ENCODE peak calls at places on chromosome 3, in five cellular contexts. N is sigmoid colon, G is ovary, V is H1, H is A549. I is an unnamed sample.

GRCh38 chr3:58608648-58609047 is 31.5 kb upstream of the FAM107A start:
- DNase-seq in N (no peak), G (no peak), V (no peak), H (no peak), I (no peak)

GRCh38 chr3:164791263-164791662 is 287.0 kb downstream of the SI start:
- DNase-seq in N (no peak), G (no peak), V (no peak), H (no peak), I (no peak)

GRCh38 chr3:14131134-14131533 is 6.3 kb downstream of the TMEM43 start:
- DNase-seq in N (no peak), G (no peak), V (no peak), H (no peak), I (no peak)

GRCh38 chr3:138678086-138678485 is 69.5 kb downstream of the FAIM start:
- DNase-seq in N (no peak), G (no peak), V (no peak), H (no peak), I (no peak)

GRCh38 chr3:108590443-108590842 is 921 bp downstream of the DZIP3 start:
- DNase-seq in N (no peak), G (no peak), V (no peak), H (no peak), I (no peak)

GRCh38 chr3:9704343-9705322 is 1.0 kb downstream of the CPNE9 start:
- DNase-seq in N (no peak), G (no peak), V (peak; percentile 90), H (peak; percentile 53), I (no peak)

GRCh38 chr3:41701196-41701698 is 260.7 kb downstream of the ULK4 start:
- DNase-seq in N (no peak), G (no peak), V (no peak), H (no peak), I (no peak)

GRCh38 chr3:138408751-138409161 is 25.7 kb upstream of the ESYT3 start:
- DNase-seq in N (no peak), G (no peak), V (no peak), H (no peak), I (no peak)

GRCh38 chr3:58160399-58160798 is 50.4 kb downstream of the DNASE1L3 start:
- DNase-seq in N (no peak), G (no peak), V (no peak), H (no peak), I (no peak)

GRCh38 chr3:58642846-58643245 is 23.7 kb downstream of the FAM3D start:
- DNase-seq in N (no peak), G (no peak), V (no peak), H (no peak), I (no peak)

GRCh38 chr3:182118081-182118480 is 406.4 kb downstream of the SOX2 start:
- DNase-seq in N (no peak), G (no peak), V (no peak), H (no peak), I (no peak)

GRCh38 chr3:63343674-63344073 is 65.6 kb downstream of the SYNPR start:
- DNase-seq in N (peak; percentile 89), G (peak; percentile 69), V (peak; percentile 60), H (peak; percentile 40), I (peak; percentile 85)

GRCh38 chr3:128395500-128396125 is 71.1 kb downstream of the DNAJB8 start:
- DNase-seq in N (no peak), G (peak; percentile 41), V (no peak), H (no peak), I (no peak)

GRCh38 chr3:171026584-171027293 is at the start of gene SLC2A2:
- DNase-seq in N (no peak), G (no peak), V (no peak), H (no peak), I (no peak)

GRCh38 chr3:126474498-126475410 is 937 bp downstream of the ZXDC start:
- DNase-seq in N (peak; percentile 77), G (peak; percentile 47), V (no peak), H (peak; percentile 57), I (no peak)

GRCh38 chr3:122132949-122133540 is 50.4 kb upstream of the CASR start:
- DNase-seq in N (no peak), G (no peak), V (no peak), H (no peak), I (no peak)

GRCh38 chr3:10950476-10951294 is 41.9 kb upstream of the SLC6A1 start:
- DNase-seq in N (no peak), G (peak; percentile 52), V (no peak), H (peak; percentile 53), I (no peak)

GRCh38 chr3:53195602-53196574 is 34.9 kb downstream of the PRKCD start:
- DNase-seq in N (no peak), G (peak; percentile 55), V (no peak), H (peak; percentile 54), I (no peak)

GRCh38 chr3:71585891-71586809 is 2.6 kb upstream of the FOXP1 start:
- DNase-seq in N (no peak), G (peak; percentile 27), V (no peak), H (peak; percentile 46), I (no peak)

GRCh38 chr3:101011086-101011485 is 17.9 kb upstream of the ABI3BP start:
- DNase-seq in N (no peak), G (no peak), V (no peak), H (no peak), I (no peak)

GRCh38 chr3:79361748-79362378 is 405.9 kb downstream of the ROBO1 start:
- DNase-seq in N (no peak), G (no peak), V (no peak), H (peak; percentile 42), I (no peak)

GRCh38 chr3:192879346-192880031 is 38.2 kb downstream of the MB21D2 start:
- DNase-seq in N (no peak), G (peak; percentile 31), V (peak; percentile 78), H (peak; percentile 87), I (no peak)

GRCh38 chr3:183988216-183988790 is 29.4 kb downstream of the ABCC5 start:
- DNase-seq in N (no peak), G (no peak), V (no peak), H (no peak), I (no peak)

GRCh38 chr3:82329300-82329699 is 567.9 kb upstream of the GBE1 start:
- DNase-seq in N (no peak), G (no peak), V (no peak), H (no peak), I (no peak)

GRCh38 chr3:193869221-193870201 is 266.4 kb upstream of the HES1 start:
- DNase-seq in N (peak; percentile 73), G (peak; percentile 24), V (peak; percentile 81), H (peak; percentile 52), I (no peak)

GRCh38 chr3:185726254-185726967 is 98.4 kb downstream of the IGF2BP2 start:
- DNase-seq in N (no peak), G (no peak), V (no peak), H (no peak), I (no peak)

GRCh38 chr3:185728630-185729334 is 96.1 kb downstream of the IGF2BP2 start:
- DNase-seq in N (no peak), G (no peak), V (no peak), H (peak; percentile 12), I (no peak)

GRCh38 chr3:185730550-185730949 is 94.3 kb downstream of the IGF2BP2 start:
- DNase-seq in N (no peak), G (no peak), V (no peak), H (no peak), I (no peak)

GRCh38 chr3:185727873-185728272 is 97.0 kb downstream of the IGF2BP2 start:
- DNase-seq in N (no peak), G (no peak), V (no peak), H (no peak), I (no peak)

GRCh38 chr3:185729335-185729715 is 95.5 kb downstream of the IGF2BP2 start:
- DNase-seq in N (no peak), G (no peak), V (no peak), H (peak; percentile 35), I (no peak)
- H3K4me3 ChIP-seq in N (no peak overlapping the region), G (no peak overlapping the region), V (no peak overlapping the region), H (no peak overlapping the region), I (no peak overlapping the region)

GRCh38 chr3:188905580-188905979 is 266.2 kb upstream of the TPRG1 start:
- DNase-seq in N (no peak), G (no peak), V (no peak), H (no peak), I (no peak)
- TF ChIP-seq EP300 in N (no peak), G (no peak), V (no peak), H (no peak), I (no peak)

GRCh38 chr3:196517919-196518318 is 2.8 kb upstream of the SMCO1 start:
- DNase-seq in N (no peak), G (no peak), V (no peak), H (no peak), I (no peak)

GRCh38 chr3:196518999-196519737 is 4.0 kb upstream of the SMCO1 start:
- DNase-seq in N (peak; percentile 82), G (peak; percentile 25), V (peak; percentile 36), H (peak; percentile 80), I (peak; percentile 76)

GRCh38 chr3:196523841-196524240 is 8.7 kb upstream of the SMCO1 start:
- DNase-seq in N (no peak), G (no peak), V (no peak), H (no peak), I (no peak)

GRCh38 chr3:196517142-196517808 is 2.1 kb upstream of the SMCO1 start:
- DNase-seq in N (no peak), G (no peak), V (no peak), H (no peak), I (no peak)

DNA sequence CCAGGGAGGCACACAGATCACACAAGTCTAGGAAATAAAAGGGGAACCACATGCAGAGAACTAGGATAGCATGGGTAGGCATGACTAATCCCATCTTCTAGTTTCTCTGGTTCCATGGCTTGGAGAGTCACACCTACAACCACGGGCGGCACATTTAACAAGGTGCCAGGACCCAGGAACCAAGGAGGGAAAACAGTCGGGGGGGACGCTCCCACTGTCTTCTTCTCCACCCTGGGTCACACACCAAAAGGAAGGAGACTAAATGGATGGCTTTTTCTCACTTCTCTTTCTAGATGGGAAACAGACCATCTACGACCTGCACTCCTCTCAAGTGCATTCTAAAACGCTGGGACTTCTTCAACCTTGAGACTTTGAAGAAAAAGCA is 4.6 kb upstream of the SMCO1 start:
- DNase-seq in N (no peak), G (no peak), V (no peak), H (no peak), I (no peak)
- H3K9me3 ChIP-seq in N (peaks cover 5% of the 10 kb centered on the region), G (peaks cover 13% of the 10 kb centered on the region), V (peaks cover 48% of the 10 kb centered on the region), H (peaks cover 43% of the 10 kb centered on the region), I (peaks cover 3% of the 10 kb centered on the region)

DNA sequence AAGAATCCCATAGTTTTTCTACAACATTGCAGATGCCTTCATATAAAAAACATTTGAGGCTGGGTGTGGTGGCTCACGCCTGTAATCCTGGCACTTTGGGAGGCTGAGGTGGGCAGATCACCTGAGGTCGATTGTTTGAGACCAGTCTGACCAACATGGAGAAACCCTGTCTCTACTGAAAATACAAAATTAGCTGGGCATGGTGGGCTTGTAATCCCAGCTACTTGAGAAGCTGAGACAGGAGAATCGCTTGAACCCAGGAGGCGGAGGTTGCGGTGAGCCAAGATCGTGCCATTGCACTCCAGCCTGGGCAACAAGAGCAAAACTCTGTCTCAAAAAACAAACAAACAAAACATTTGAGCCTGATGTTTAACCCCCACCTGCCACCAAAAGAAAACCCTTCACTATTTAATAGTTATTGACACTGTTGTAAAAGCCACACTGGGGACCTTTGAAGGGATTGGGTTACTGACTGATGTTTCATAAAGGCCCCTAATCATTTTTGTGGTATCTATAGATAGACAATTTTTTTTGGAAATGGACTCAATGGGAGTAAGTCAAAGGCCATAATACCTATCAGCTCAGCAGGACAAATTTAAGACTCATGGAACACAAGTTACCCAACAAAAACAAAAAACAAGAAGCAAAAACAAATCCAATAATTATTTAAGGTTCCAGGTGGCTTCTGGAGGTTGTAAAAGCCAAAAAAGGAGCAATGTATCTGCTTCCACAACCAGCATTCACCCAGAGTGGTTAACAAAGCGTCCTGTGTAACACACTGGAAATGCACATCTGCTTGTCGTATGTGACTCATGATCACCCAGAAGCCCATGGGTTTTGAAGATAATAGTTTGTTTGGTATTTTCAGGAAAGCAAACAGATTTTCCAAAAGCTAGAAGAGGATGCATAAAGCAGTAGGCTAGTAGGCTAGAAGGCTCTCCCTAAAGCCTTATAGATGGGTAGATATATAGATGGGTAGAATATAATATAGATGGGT is 41.2 kb downstream of the CDCP1 start:
- DNase-seq in N (no peak), G (no peak), V (no peak), H (no peak), I (no peak)
- H3K4me3 ChIP-seq in N (no peak overlapping the region), G (no peak overlapping the region), V (no peak overlapping the region), H (no peak overlapping the region), I (no peak overlapping the region)